ENCODE peak calls at places on chromosomes 12 and 14, in five cellular contexts. S is astrocyte of the spinal cord, O is endodermal cell, H is Calu3, P is fibroblast of lung. F is an unnamed sample.
A peak's percentile ranks its signal among the peaks of the same experiment; 100 is the strongest.

GRCh38 chr12:76848132-76848531 is 30.7 kb downstream of the CSRP2 start:
- DNase-seq in P (no peak), O (no peak), H (no peak), S (no peak), F (no peak)

GRCh38 chr14:83470959-83471358 is 1937.3 kb upstream of the SEL1L start:
- DNase-seq in H (no peak), P (no peak), S (no peak), O (no peak), F (no peak)

GRCh38 chr14:92990456-92991430 is 67.8 kb downstream of the CHGA start:
- DNase-seq in O (no peak), P (no peak), S (no peak), H (no peak), F (no peak)

GRCh38 chr14:103296007-103296406 is 38.0 kb upstream of the EIF5 start:
- DNase-seq in H (peak; percentile 61), O (no peak), S (peak; percentile 28), P (peak; percentile 52), F (no peak)

GRCh38 chr12:112112423-112113132 is 4.0 kb upstream of the NAA25 start:
- DNase-seq in H (peak; percentile 85), O (peak; percentile 76), S (no peak), P (no peak), F (no peak)

GRCh38 chr12:127625372-127625771 is 641.6 kb upstream of the TMEM132C start:
- DNase-seq in P (no peak), H (no peak), O (no peak), S (no peak), F (no peak)

GRCh38 chr14:84894254-84894653 is 635.7 kb upstream of the FLRT2 start:
- DNase-seq in O (no peak), S (no peak), P (no peak), H (no peak), F (no peak)

GRCh38 chr12:95643251-95643650 is 92.0 kb upstream of the USP44 start:
- DNase-seq in P (no peak), S (no peak), H (no peak), O (no peak), F (no peak)

GRCh38 chr12:76085159-76085868 is 829 bp upstream of the NAP1L1 start:
- DNase-seq in P (no peak), H (no peak), O (no peak), S (peak; percentile 43), F (no peak)

GRCh38 chr12:75975692-75976091 is 55.9 kb downstream of the PHLDA1 start:
- DNase-seq in O (no peak), H (no peak), S (no peak), P (no peak), F (no peak)

GRCh38 chr14:103628684-103629502 is at the start of gene KLC1:
- DNase-seq in O (peak; percentile 91), P (peak; percentile 64), S (peak; percentile 57), H (peak; percentile 87), F (no peak)

GRCh38 chr12:3673960-3674708 is 78.8 kb downstream of the CRACR2A start:
- DNase-seq in O (no peak), S (no peak), H (no peak), P (no peak), F (no peak)

GRCh38 chr14:79254069-79254775 is 957.1 kb downstream of the DIO2 start:
- DNase-seq in P (peak; percentile 22), S (peak; percentile 66), H (no peak), O (no peak), F (peak; percentile 19)

GRCh38 chr14:91417134-91417982 is at the start of gene CCDC88C:
- DNase-seq in S (peak; percentile 23), H (peak; percentile 83), P (no peak), O (peak; percentile 85), F (no peak)

GRCh38 chr14:99042376-99043257 is 229.4 kb downstream of the BCL11B start:
- DNase-seq in P (no peak), O (peak; percentile 20), S (no peak), H (no peak), F (no peak)

GRCh38 chr12:51311389-51311788 is 12.6 kb downstream of the BIN2 start:
- DNase-seq in O (no peak), H (no peak), P (no peak), S (no peak), F (no peak)

GRCh38 chr12:51307655-51308593 is 16.1 kb downstream of the BIN2 start:
- DNase-seq in S (peak; percentile 87), O (no peak), P (peak; percentile 83), H (peak; percentile 50), F (peak; percentile 61)
- TF ChIP-seq CTCF in S (no peak), O (no peak), P (no peak), H (no peak), F (no peak)

DNA sequence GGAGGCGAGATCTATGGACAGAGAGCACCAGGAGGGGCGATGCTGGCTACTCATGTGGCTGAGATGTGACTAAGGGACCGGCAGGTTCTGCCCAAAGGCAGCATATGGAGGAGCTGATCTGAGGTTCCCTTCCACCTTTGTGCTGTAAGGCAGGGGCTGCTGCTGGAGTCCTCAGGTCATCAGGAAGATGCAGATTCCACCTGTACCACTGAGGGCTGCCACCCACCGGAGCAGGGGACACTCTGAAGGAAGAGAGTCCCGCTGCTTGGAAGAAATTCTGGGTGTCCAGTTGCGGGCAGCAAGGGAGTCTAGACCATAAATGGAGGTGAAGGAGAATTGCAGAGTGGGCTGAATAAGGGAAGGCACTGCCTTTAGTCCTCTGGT is 55.3 kb downstream of the PLEKHG3 start:
- DNase-seq in P (no peak), H (no peak), O (no peak), S (no peak), F (no peak)
- TF ChIP-seq CTCF in P (no peak), H (no peak), O (no peak), S (no peak), F (no peak)

DNA sequence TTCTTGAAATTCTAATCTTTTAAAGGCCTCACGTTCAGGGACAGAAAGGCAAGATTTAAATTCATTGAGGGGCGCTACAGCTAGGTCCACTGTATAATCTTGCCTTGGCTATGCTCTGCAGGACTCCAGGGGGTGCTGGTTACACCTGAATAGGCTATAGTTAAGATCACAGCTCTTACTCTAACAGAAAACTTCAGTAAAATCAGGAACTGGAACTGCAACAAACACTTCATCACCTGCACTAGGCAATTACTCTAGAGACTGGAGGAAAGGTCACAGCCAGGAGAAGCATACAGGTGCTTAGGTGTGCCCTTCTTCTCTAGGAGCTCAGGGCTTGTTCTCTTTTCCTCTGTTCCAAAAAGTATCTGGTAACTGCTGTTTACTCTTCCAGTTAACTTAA is 20.9 kb downstream of the SLCO1C1 start:
- DNase-seq in S (no peak), O (peak; percentile 76), P (no peak), H (peak; percentile 9), F (no peak)
- TF ChIP-seq CTCF in S (no peak), O (peak; percentile 88), P (no peak), H (no peak), F (no peak)

DNA sequence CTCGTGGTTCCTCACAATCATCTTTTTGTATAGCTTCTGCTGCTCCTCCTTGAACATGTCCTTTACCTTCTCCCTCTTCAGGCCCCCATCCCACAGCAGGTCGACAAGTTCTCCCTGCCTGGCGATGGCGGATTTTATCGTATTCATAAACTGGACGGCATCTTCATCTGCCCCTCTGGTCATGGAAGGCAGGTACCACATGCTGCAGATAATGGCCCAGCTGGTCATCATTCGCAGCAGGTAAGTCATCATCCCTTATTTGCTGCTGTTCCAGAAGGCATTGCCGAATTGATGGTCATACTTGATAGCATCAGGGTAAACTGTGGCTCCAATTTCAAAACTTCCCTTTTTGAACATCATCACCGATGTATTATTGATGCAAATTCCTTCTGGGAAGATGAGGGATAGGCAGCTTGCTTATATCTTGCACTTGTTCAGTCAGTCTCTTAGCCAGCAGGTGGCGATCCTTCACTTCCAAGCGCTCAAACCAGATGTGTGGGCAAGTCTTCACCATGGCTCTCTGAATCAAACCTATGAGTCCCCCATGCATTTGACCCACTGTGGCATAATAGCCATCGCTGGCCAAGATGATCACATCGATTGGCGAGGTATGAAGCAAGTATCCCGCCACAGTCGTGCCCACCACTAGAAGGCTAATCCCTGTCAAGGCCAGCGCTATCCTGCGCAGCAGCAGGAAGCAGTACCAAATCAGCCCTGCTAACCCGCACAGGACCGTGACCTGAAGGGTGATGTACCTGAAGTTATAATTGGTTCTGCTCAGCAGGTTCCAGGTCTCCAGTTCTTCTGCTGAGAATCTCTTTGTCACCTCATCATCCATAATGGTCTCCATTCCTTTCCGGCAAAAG is 381.5 kb upstream of the STXBP6 start:
- DNase-seq in O (peak; percentile 89), P (no peak), S (no peak), H (no peak), F (no peak)
- TF ChIP-seq CTCF in O (peak; percentile 89), P (no peak), S (no peak), H (no peak), F (no peak)

GRCh38 chr12:53287741-53288216 is 7.6 kb upstream of the PFDN5 start:
- DNase-seq in O (peak; percentile 93), P (peak; percentile 66), S (peak; percentile 54), H (peak; percentile 36), F (no peak)

GRCh38 chr12:53290661-53291060 is 4.7 kb upstream of the PFDN5 start:
- DNase-seq in P (peak; percentile 24), O (no peak), S (no peak), H (no peak), F (no peak)

GRCh38 chr12:53289891-53290290 is 5.5 kb upstream of the PFDN5 start:
- DNase-seq in S (no peak), H (no peak), O (no peak), P (peak; percentile 22), F (no peak)

GRCh38 chr12:53288322-53288721 is 7.0 kb upstream of the PFDN5 start:
- DNase-seq in H (no peak), O (no peak), S (no peak), P (no peak), F (no peak)

DNA sequence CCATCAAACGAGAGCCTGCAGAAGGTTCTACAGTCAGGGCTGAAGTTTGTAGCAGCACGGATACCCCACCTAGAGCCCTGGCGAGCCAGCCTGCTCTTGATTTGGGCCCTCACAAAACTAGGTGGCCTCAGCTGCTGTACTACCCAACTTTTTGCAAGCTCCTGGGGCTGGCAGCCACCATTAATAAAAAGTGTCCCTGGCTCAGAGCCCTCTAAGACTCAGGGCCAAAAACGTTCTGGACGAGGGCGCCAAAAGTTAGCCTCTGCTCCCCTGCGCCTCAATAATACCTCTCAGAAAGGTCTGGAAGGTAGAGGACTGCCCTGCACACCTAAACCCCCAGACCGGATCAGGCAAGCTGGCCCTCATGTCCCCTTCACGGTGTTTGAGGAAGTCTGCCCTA is 8.9 kb upstream of the PFDN5 start:
- DNase-seq in H (no peak), O (no peak), P (no peak), S (no peak), F (no peak)
- TF ChIP-seq CTCF in H (no peak), O (no peak), P (no peak), S (no peak), F (no peak)

GRCh38 chr12:110048242-110049027 is at the start of gene C12orf76:
- DNase-seq in H (peak; percentile 93), P (peak; percentile 98), O (peak; percentile 97), S (peak; percentile 97), F (peak; percentile 76)
- TF ChIP-seq CTCF in H (no peak), P (no peak), O (peak; percentile 19), S (no peak), F (peak; percentile 12)

DNA sequence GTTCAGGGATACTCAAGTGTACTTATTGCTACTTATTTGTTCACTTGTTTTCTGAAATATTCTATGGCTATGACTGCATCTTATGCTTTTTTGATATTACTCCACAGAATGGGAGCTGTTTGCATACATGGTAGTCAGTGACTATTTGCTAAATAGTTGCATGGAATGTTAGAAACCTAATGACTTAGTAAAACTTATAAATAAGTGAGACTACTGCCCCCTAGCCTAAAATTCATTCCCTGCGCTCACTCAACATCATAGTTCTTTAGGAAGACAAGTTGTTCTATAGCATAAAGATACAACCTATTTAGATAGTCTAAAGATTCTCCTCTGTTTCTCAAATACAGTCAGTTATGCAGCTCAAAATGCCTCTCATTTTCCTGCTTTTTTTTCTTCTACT is 305.5 kb downstream of the CEP128 start:
- DNase-seq in P (peak; percentile 33), O (no peak), S (no peak), H (no peak), F (no peak)
- TF ChIP-seq CTCF in P (no peak), O (peak; percentile 83), S (peak; percentile 30), H (no peak), F (no peak)

GRCh38 chr12:77932216-77932615 is 101.5 kb downstream of the NAV3 start:
- DNase-seq in S (no peak), P (no peak), O (no peak), H (no peak), F (no peak)
- TF ChIP-seq CTCF in S (peak; percentile 21), P (no peak), O (peak; percentile 68), H (no peak), F (no peak)